ENCODE peak calls at places on chromosomes 13 and 19, in eight cellular contexts. K is iPS-NIHi11; S is C1 segment of cervical spinal cord; O is activated CD4-positive, alpha-beta T cell treated with anti-CD3 and anti-CD28 coated beads, Interleukin-2, amount 50 U/mL, for 24 hours; J is head of caudate nucleus; C is BE2C; U is cardiac muscle cell; Z is spleen. D is an unnamed sample.

GRCh38 chr13:40697711-40698110 is 31.3 kb upstream of the FOXO1 start:
- DNase-seq in O (no peak), S (no peak), C (no peak), K (no peak), J (no peak), U (no peak), Z (no peak), D (no peak)

GRCh38 chr19:3655402-3656072 is 28.9 kb upstream of the CACTIN start:
- DNase-seq in C (peak; percentile 44), O (no peak), J (peak; percentile 82), Z (no peak), S (no peak), U (peak; percentile 87), K (peak; percentile 49), D (peak; percentile 52)

GRCh38 chr13:35720690-35721554 is 244.4 kb upstream of the MAB21L1 start:
- DNase-seq in U (peak; percentile 71), O (peak; percentile 13), C (peak; percentile 74), Z (no peak), S (peak; percentile 11), K (peak; percentile 87), J (peak; percentile 79), D (no peak)

GRCh38 chr13:76216729-76217128 is 580.6 kb downstream of the LMO7 start:
- DNase-seq in U (no peak), O (no peak), J (no peak), S (no peak), Z (no peak), C (no peak), K (no peak), D (no peak)

GRCh38 chr13:114259974-114260373 is 21.4 kb upstream of the UPF3A start:
- DNase-seq in O (no peak), S (no peak), K (no peak), Z (no peak), J (no peak), C (no peak), U (no peak), D (no peak)

GRCh38 chr19:1387684-1388636 is 4.3 kb downstream of the NDUFS7 start:
- DNase-seq in S (no peak), J (no peak), Z (no peak), O (no peak), U (no peak), K (no peak), C (no peak), D (no peak)

GRCh38 chr19:7267792-7268736 is 26.1 kb downstream of the INSR start:
- DNase-seq in Z (no peak), J (no peak), S (no peak), C (no peak), U (no peak), K (no peak), O (no peak), D (no peak)

GRCh38 chr19:9857920-9858746 is 23.0 kb downstream of the PIN1 start:
- DNase-seq in U (no peak), C (no peak), J (no peak), O (no peak), K (no peak), Z (peak; percentile 71), S (no peak), D (no peak)

GRCh38 chr19:41575998-41576397 is at the start of gene CEACAM21:
- DNase-seq in S (peak; percentile 50), O (peak; percentile 51), Z (peak; percentile 92), K (no peak), C (no peak), J (peak; percentile 45), U (no peak), D (no peak)

GRCh38 chr13:24822640-24823039 is 58.7 kb downstream of the RNF17 start:
- DNase-seq in U (no peak), Z (no peak), O (no peak), S (no peak), J (no peak), C (no peak), K (no peak), D (no peak)

GRCh38 chr19:22735911-22736645 is 47.9 kb downstream of the ZNF99 start:
- DNase-seq in C (no peak), J (no peak), S (no peak), Z (no peak), U (no peak), O (no peak), K (no peak), D (no peak)

GRCh38 chr13:45441633-45442032 is 23.1 kb upstream of the COG3 start:
- DNase-seq in C (no peak), O (no peak), Z (no peak), K (no peak), J (no peak), U (peak; percentile 20), S (no peak), D (no peak)

GRCh38 chr19:55206664-55207500 is 2.4 kb downstream of the PTPRH start:
- DNase-seq in O (peak; percentile 27), S (peak; percentile 19), U (peak; percentile 97), J (peak; percentile 30), C (peak; percentile 92), Z (peak; percentile 89), K (peak; percentile 98), D (peak; percentile 62)

GRCh38 chr13:106529415-106530208 is 5.8 kb downstream of the EFNB2 start:
- DNase-seq in J (no peak), O (no peak), K (no peak), C (no peak), U (no peak), S (no peak), Z (no peak), D (no peak)

GRCh38 chr13:103036268-103036667 is 29.9 kb downstream of the SLC10A2 start:
- DNase-seq in U (no peak), J (no peak), C (no peak), Z (no peak), O (no peak), S (no peak), K (no peak), D (no peak)

GRCh38 chr13:98481511-98481951 is 95.4 kb downstream of the STK24 start:
- DNase-seq in O (no peak), S (no peak), J (no peak), C (no peak), Z (no peak), U (no peak), K (no peak), D (no peak)

GRCh38 chr13:63605403-63605802 is 2189.8 kb upstream of the PCDH20 start:
- DNase-seq in S (no peak), O (no peak), Z (no peak), J (no peak), K (no peak), C (no peak), U (no peak), D (no peak)

D was measured in AG09319.